ENCODE peak calls at places on chromosomes 16 and 17, in six cellular contexts. W is left ventricle myocardium inferior; O is CD4-positive, alpha-beta T cell; N is heart left ventricle; R is AG09319; Z is GM12865. C is an unnamed sample.

GRCh38 chr16:84150926-84151325 is 5.8 kb downstream of the DNAAF1 start:
- DNase-seq in W (no peak), O (no peak), N (no peak), R (no peak), Z (no peak), C (no peak)

GRCh38 chr16:30651124-30652004 is 604 bp downstream of the PRR14 start:
- DNase-seq in W (peak; percentile 74), O (peak; percentile 68), N (peak; percentile 87), R (peak; percentile 35), Z (peak; percentile 91), C (peak; percentile 87)

GRCh38 chr17:18148586-18148985 is 35.0 kb upstream of the ALKBH5 start:
- DNase-seq in W (no peak), O (no peak), N (no peak), R (no peak), Z (no peak), C (no peak)

GRCh38 chr17:50564916-50565315 is 4.4 kb downstream of the CACNA1G start:
- DNase-seq in W (peak; percentile 67), O (no peak), N (peak; percentile 79), R (peak; percentile 83), Z (no peak), C (peak; percentile 39)

GRCh38 chr16:7303014-7303676 is 29.5 kb upstream of the RBFOX1 start:
- DNase-seq in W (peak; percentile 20), O (no peak), N (peak; percentile 66), R (no peak), Z (no peak), C (no peak)

GRCh38 chr16:88618182-88618955 is 20.0 kb upstream of the IL17C start:
- DNase-seq in W (no peak), O (no peak), N (no peak), R (no peak), Z (no peak), C (no peak)

GRCh38 chr16:2857451-2858244 is at the start of gene PRSS22:
- DNase-seq in W (no peak), O (no peak), N (no peak), R (no peak), Z (no peak), C (no peak)

GRCh38 chr17:43360376-43360738 is 38.4 kb upstream of the ARL4D start:
- DNase-seq in W (no peak), O (peak; percentile 65), N (no peak), R (peak; percentile 57), Z (no peak), C (peak; percentile 91)

GRCh38 chr17:80025140-80025539 is 10.5 kb downstream of the TBC1D16 start:
- DNase-seq in W (no peak), O (no peak), N (peak; percentile 37), R (no peak), Z (no peak), C (no peak)

GRCh38 chr16:12901597-12902436 is at the start of gene SHISA9:
- DNase-seq in W (no peak), O (no peak), N (no peak), R (no peak), Z (peak; percentile 6), C (no peak)

GRCh38 chr16:86044241-86044671 is 145.3 kb downstream of the IRF8 start:
- DNase-seq in W (no peak), O (peak; percentile 21), N (no peak), R (peak; percentile 27), Z (peak; percentile 62), C (peak; percentile 72)

GRCh38 chr17:79055197-79055596 is 19.4 kb upstream of the ENGASE start:
- DNase-seq in W (no peak), O (no peak), N (no peak), R (no peak), Z (no peak), C (no peak)

GRCh38 chr16:70691223-70692129 is 5.6 kb upstream of the MTSS2 start:
- DNase-seq in W (peak; percentile 68), O (no peak), N (peak; percentile 76), R (peak; percentile 99), Z (no peak), C (no peak)

GRCh38 chr17:55304171-55304859 is 39.6 kb downstream of the HLF start:
- DNase-seq in W (no peak), O (no peak), N (no peak), R (no peak), Z (no peak), C (no peak)

GRCh38 chr17:48181653-48182052 is 74.1 kb downstream of the SNX11 start:
- DNase-seq in W (no peak), O (no peak), N (no peak), R (no peak), Z (no peak), C (no peak)

GRCh38 chr17:41810659-41811548 is 845 bp downstream of the P3H4 start:
- DNase-seq in W (no peak), O (no peak), N (no peak), R (no peak), Z (no peak), C (no peak)

GRCh38 chr17:77693301-77693700 is 265.2 kb upstream of the TNRC6C start:
- DNase-seq in W (no peak), O (no peak), N (no peak), R (no peak), Z (no peak), C (no peak)

GRCh38 chr17:79814966-79815835 is 18.3 kb upstream of the CBX8 start:
- DNase-seq in W (no peak), O (no peak), N (no peak), R (no peak), Z (no peak), C (no peak)

GRCh38 chr16:67284699-67285646 is 5.6 kb downstream of the PLEKHG4 start:
- DNase-seq in W (no peak), O (no peak), N (no peak), R (no peak), Z (peak; percentile 29), C (no peak)
- TF ChIP-seq CTCF in W (peak; percentile 61), O (no peak), N (peak; percentile 39), R (peak; percentile 45), Z (peak; percentile 39), C (no peak)

GRCh38 chr17:60315650-60316049 is 76.3 kb downstream of the USP32 start:
- DNase-seq in W (no peak), O (no peak), N (no peak), R (no peak), Z (no peak), C (no peak)
- TF ChIP-seq CTCF in W (no peak), O (no peak), N (no peak), R (no peak), Z (no peak), C (no peak)

GRCh38 chr16:23185661-23186060 is 3.1 kb downstream of the SCNN1G start:
- DNase-seq in W (no peak), O (no peak), N (no peak), R (no peak), Z (no peak), C (no peak)
- TF ChIP-seq CTCF in W (no peak), O (no peak), N (no peak), R (no peak), Z (no peak), C (no peak)

GRCh38 chr17:56866496-56866895 is 32.5 kb downstream of the DGKE start:
- DNase-seq in W (no peak), O (no peak), N (no peak), R (no peak), Z (no peak), C (no peak)
- TF ChIP-seq CTCF in W (no peak), O (peak; percentile 27), N (no peak), R (no peak), Z (peak; percentile 6), C (no peak)

GRCh38 chr16:23979426-23979825 is 143.6 kb downstream of the PRKCB start:
- DNase-seq in W (no peak), O (no peak), N (no peak), R (no peak), Z (no peak), C (no peak)
- TF ChIP-seq CTCF in W (no peak), O (no peak), N (no peak), R (no peak), Z (no peak), C (no peak)

GRCh38 chr17:6374761-6375312 is 60.1 kb downstream of the AIPL1 start:
- DNase-seq in W (no peak), O (no peak), N (no peak), R (no peak), Z (no peak), C (peak; percentile 89)
- TF ChIP-seq CTCF in W (no peak), O (no peak), N (no peak), R (no peak), Z (no peak), C (no peak)

GRCh38 chr17:4420692-4421131 is 13.0 kb upstream of the SPNS3 start:
- DNase-seq in W (no peak), O (peak; percentile 50), N (no peak), R (peak; percentile 23), Z (peak; percentile 88), C (peak; percentile 74)
- TF ChIP-seq CTCF in W (peak; percentile 87), O (peak; percentile 80), N (peak; percentile 81), R (peak; percentile 83), Z (peak; percentile 87), C (peak; percentile 69)

DNA sequence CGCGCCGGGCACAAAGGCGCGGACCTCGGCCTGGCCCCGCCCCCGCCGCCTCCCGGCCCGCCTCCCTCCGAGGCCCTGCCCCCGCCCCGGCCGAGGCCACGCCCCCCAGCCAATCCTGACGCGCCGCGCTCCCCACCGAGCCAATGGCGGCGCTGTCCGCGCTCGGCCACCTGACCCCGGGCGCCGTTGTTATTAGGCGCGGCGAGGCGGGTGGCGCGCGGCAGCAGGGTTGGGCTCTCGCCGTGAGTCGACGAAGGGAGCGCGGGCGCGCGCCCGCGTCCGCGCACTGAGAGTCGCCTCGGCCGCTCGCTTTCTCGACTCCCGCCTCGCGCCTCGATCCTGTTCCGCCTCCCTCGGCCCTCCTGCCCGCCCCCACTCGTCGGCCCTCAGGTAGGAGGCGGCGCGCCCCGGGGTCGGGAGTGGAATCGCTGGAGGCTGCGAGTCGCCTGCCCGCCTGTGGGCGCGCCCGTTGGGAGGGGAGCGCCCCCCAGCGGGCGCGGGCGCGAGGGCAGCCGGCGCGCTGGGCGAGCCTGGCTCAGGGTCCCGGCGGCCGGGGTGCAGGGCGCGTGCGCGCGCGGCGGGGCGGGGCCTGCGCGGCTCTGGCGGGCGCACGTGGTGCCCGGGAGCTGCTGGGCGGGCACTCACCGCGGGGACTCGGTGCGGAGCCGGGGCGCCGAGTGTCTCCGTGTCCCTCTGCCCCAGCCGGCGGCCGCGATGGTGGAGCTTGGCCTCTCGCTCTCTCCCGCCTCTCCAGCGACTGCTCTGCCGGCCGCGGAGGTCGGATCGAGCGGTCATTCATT is 405 bp upstream of the CBLN1 start:
- DNase-seq in W (peak; percentile 83), O (peak; percentile 6), N (peak; percentile 92), R (no peak), Z (peak; percentile 91), C (peak; percentile 74)
- TF ChIP-seq CTCF in W (peak; percentile 45), O (no peak), N (peak; percentile 12), R (no peak), Z (peak; percentile 36), C (no peak)

GRCh38 chr17:66904760-66905637 is 59.5 kb upstream of the CACNG4 start:
- DNase-seq in W (peak; percentile 19), O (no peak), N (no peak), R (no peak), Z (no peak), C (no peak)
- TF ChIP-seq CTCF in W (no peak), O (no peak), N (no peak), R (no peak), Z (no peak), C (no peak)

C was measured in activated CD8-positive, alpha-beta T cell treated with anti-CD3 and anti-CD28 coated beads for 36 hours.